ENCODE peak calls at places on chromosomes 1 and 21, in five cellular contexts. One of them, this sample, is unnamed.

GRCh38 chr1:99475991-99476532 is 169.9 kb upstream of the PALMD start:
- DNase-seq in GM12878: no peak
- DNase-seq in H1: no peak
- DNase-seq in A549: no peak
- DNase-seq in HepG2: no peak
- DNase-seq in this sample: no peak

GRCh38 chr1:226371866-226372490 is 35.9 kb downstream of the PARP1 start:
- DNase-seq in HepG2: no peak
- DNase-seq in A549: no peak
- DNase-seq in GM12878: no peak
- DNase-seq in H1: no peak
- DNase-seq in this sample: no peak

GRCh38 chr1:31095298-31095981 is 29.9 kb upstream of the PUM1 start:
- DNase-seq in H1: no peak
- DNase-seq in GM12878: no peak
- DNase-seq in HepG2: no peak
- DNase-seq in A549: no peak
- DNase-seq in this sample: no peak

GRCh38 chr1:97084566-97084965 is 363.0 kb downstream of the PTBP2 start:
- DNase-seq in HepG2: no peak
- DNase-seq in H1: no peak
- DNase-seq in A549: no peak
- DNase-seq in GM12878: no peak
- DNase-seq in this sample: no peak

GRCh38 chr1:235404190-235404589 is 37.0 kb downstream of the TBCE start:
- DNase-seq in HepG2: no peak
- DNase-seq in H1: no peak
- DNase-seq in A549: no peak
- DNase-seq in GM12878: no peak
- DNase-seq in this sample: no peak

GRCh38 chr1:209486861-209487260 is 96.7 kb upstream of the CAMK1G start:
- DNase-seq in H1: no peak
- DNase-seq in GM12878: no peak
- DNase-seq in A549: no peak
- DNase-seq in HepG2: no peak
- DNase-seq in this sample: no peak

GRCh38 chr1:115682792-115683191 is 41.0 kb downstream of the VANGL1 start:
- DNase-seq in H1: no peak
- DNase-seq in A549: no peak
- DNase-seq in HepG2: no peak
- DNase-seq in GM12878: no peak
- DNase-seq in this sample: no peak

GRCh38 chr1:33616780-33617179 is 144.3 kb downstream of the ZSCAN20 start:
- DNase-seq in A549: no peak
- DNase-seq in HepG2: no peak
- DNase-seq in GM12878: no peak
- DNase-seq in H1: no peak
- DNase-seq in this sample: no peak

GRCh38 chr1:31396633-31397351 is 16.2 kb upstream of the SERINC2 start:
- DNase-seq in H1: no peak
- DNase-seq in A549: no peak
- DNase-seq in GM12878: no peak
- DNase-seq in HepG2: no peak
- DNase-seq in this sample: no peak

GRCh38 chr1:197180252-197180878 is 33.9 kb upstream of the ASPM start:
- DNase-seq in A549: peak
- DNase-seq in H1: no peak
- DNase-seq in GM12878: no peak
- DNase-seq in HepG2: peak
- DNase-seq in this sample: peak

GRCh38 chr1:78141522-78142231 is 95.9 kb downstream of the GIPC2 start:
- DNase-seq in H1: no peak
- DNase-seq in HepG2: no peak
- DNase-seq in GM12878: no peak
- DNase-seq in A549: no peak
- DNase-seq in this sample: no peak

GRCh38 chr1:169103443-169103842 is 3.0 kb upstream of the ATP1B1 start:
- DNase-seq in HepG2: no peak
- DNase-seq in GM12878: no peak
- DNase-seq in H1: no peak
- DNase-seq in A549: no peak
- DNase-seq in this sample: no peak

GRCh38 chr21:45084121-45084520 is 9.7 kb downstream of the ADARB1 start:
- DNase-seq in HepG2: no peak
- DNase-seq in H1: no peak
- DNase-seq in A549: no peak
- DNase-seq in GM12878: no peak
- DNase-seq in this sample: no peak

GRCh38 chr1:146007048-146007784 is 10.8 kb upstream of the TXNIP start:
- DNase-seq in H1: no peak
- DNase-seq in GM12878: peak
- DNase-seq in HepG2: peak
- DNase-seq in A549: peak
- DNase-seq in this sample: peak

GRCh38 chr1:234406871-234407270 is 33.6 kb downstream of the COA6 start:
- DNase-seq in H1: no peak
- DNase-seq in HepG2: no peak
- DNase-seq in GM12878: no peak
- DNase-seq in A549: no peak
- DNase-seq in this sample: no peak

GRCh38 chr1:232868793-232869491 is 63.7 kb downstream of the MAP10 start:
- DNase-seq in HepG2: no peak
- DNase-seq in GM12878: no peak
- DNase-seq in A549: peak
- DNase-seq in H1: no peak
- DNase-seq in this sample: no peak

GRCh38 chr21:46191257-46191685 is 7.0 kb upstream of the SPATC1L start:
- DNase-seq in HepG2: no peak
- DNase-seq in H1: no peak
- DNase-seq in GM12878: no peak
- DNase-seq in A549: no peak
- DNase-seq in this sample: peak

GRCh38 chr1:232459826-232460225 is 170.1 kb downstream of the SIPA1L2 start:
- DNase-seq in GM12878: no peak
- DNase-seq in H1: no peak
- DNase-seq in A549: no peak
- DNase-seq in HepG2: no peak
- DNase-seq in this sample: no peak

GRCh38 chr1:24154215-24154614 is 11.3 kb upstream of the IL22RA1 start:
- DNase-seq in HepG2: no peak
- DNase-seq in H1: no peak
- DNase-seq in A549: no peak
- DNase-seq in GM12878: no peak
- DNase-seq in this sample: no peak
- TF ChIP-seq KDM1A in HepG2: no peak
- TF ChIP-seq KDM1A in H1: no peak
- TF ChIP-seq KDM1A in A549: no peak
- TF ChIP-seq KDM1A in GM12878: no peak
- TF ChIP-seq KDM1A in this sample: no peak

GRCh38 chr1:244449936-244450508 is 1.7 kb downstream of the ADSS2 start:
- DNase-seq in HepG2: no peak
- DNase-seq in H1: no peak
- DNase-seq in GM12878: no peak
- DNase-seq in A549: no peak
- DNase-seq in this sample: peak

GRCh38 chr1:244451951-244452795 is 464 bp upstream of the ADSS2 start:
- DNase-seq in H1: peak
- DNase-seq in HepG2: peak
- DNase-seq in A549: peak
- DNase-seq in GM12878: peak
- DNase-seq in this sample: peak

GRCh38 chr1:244451539-244451950 is at the start of gene ADSS2:
- DNase-seq in H1: no peak
- DNase-seq in A549: peak
- DNase-seq in HepG2: no peak
- DNase-seq in GM12878: no peak
- DNase-seq in this sample: no peak

GRCh38 chr1:244448279-244449036 is 3.3 kb downstream of the ADSS2 start:
- DNase-seq in GM12878: no peak
- DNase-seq in A549: no peak
- DNase-seq in H1: no peak
- DNase-seq in HepG2: no peak
- DNase-seq in this sample: no peak

DNA sequence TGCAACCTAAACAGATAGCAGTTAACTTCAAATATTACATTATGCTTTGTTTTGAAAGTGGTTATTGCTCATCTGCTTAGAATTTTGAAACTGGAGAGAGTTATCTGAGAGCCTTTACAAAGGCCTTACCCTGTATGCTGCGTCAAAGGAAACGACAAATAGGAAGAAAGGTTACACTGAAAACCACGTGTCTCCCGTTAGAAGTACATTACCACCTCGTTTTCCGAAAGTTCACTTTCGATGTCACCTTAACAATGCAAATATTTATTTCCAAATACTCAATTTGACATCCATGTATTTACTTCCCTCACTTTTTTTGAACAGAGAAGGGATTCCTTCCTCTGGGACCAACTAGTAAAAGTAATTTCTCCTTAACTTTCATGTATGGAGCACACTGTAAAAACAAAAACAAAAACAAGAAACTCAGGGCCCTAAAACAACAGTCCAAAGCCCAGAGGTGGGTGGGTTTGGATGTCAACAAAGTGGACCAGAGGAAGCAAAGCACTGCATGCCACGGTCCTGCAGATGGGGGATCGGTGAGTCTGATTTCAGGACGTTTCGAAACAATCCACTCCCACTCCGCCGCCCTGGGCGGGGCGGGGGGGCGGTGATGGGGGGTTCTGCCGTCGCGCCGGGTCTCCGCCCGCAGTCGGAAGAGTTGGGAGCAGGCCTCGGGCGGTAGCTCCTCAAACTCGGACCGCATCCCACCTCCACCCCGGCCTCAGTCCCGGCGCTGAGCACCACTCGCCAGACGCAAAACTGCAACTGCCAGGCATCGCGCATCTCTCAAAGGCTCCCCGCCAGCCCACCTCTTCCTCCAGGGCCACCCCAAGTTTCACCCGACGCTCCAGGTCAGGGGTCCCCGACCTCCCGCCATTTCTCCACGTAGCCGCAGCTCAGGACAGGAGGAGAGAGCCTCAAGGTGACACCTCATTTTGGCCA is 841 bp downstream of the ADSS2 start:
- DNase-seq in HepG2: peak
- DNase-seq in A549: peak
- DNase-seq in H1: no peak
- DNase-seq in GM12878: no peak
- DNase-seq in this sample: peak
- TF ChIP-seq KDM1A in HepG2: no peak
- TF ChIP-seq KDM1A in A549: no peak
- TF ChIP-seq KDM1A in H1: no peak
- TF ChIP-seq KDM1A in GM12878: no peak
- TF ChIP-seq KDM1A in this sample: peak

DNA sequence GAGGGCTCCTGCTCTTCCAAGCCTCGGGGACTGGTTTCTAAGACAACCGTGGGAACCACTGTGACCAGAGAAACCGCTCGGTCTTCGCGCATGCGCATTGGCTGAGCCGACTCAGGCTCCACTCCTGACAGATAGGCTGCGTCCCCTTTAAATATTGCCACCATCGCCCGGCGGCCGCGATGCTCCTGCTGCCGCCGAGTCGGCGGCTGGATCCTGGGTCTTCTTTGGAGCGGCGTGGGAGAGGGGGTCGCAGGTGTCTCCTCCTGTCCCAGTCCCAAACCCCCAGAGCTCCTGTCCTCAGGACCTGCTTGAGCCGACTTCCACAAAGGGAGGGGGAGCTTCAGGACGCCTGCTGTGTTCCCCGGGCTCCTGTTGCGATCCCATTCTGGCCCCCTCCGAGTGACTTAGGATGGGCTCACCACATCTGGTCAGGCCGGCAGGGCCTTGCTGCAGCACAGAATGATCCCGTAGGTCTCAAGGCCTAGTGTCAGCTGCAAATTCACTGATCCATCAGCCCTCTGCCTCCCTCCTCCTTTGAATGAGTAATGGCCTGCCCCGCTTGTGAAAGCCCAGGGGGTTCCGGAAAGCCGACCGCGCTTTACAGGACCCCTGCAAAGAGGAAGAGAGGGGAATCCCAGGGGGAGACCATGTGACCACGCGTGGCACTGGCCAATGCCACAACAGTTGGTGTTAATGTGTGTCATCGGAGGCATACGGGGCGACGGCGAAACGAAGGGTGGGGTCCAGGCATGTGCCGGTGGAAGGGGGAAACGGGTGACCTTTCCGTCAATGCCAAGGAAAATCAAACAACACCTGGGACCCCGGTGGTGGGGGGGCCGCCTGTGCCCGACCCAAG is 683.2 kb upstream of the TPTE start:
- DNase-seq in H1: no peak
- DNase-seq in A549: no peak
- DNase-seq in GM12878: no peak
- DNase-seq in HepG2: no peak
- DNase-seq in this sample: peak
- TF ChIP-seq KDM1A in H1: no peak
- TF ChIP-seq KDM1A in A549: no peak
- TF ChIP-seq KDM1A in GM12878: no peak
- TF ChIP-seq KDM1A in HepG2: no peak
- TF ChIP-seq KDM1A in this sample: no peak

GRCh38 chr1:9004731-9005708 is 21.2 kb downstream of the SLC2A7 start:
- DNase-seq in HepG2: peak
- DNase-seq in GM12878: no peak
- DNase-seq in A549: peak
- DNase-seq in H1: peak
- DNase-seq in this sample: peak
- TF ChIP-seq KDM1A in HepG2: no peak
- TF ChIP-seq KDM1A in GM12878: no peak
- TF ChIP-seq KDM1A in A549: no peak
- TF ChIP-seq KDM1A in H1: no peak
- TF ChIP-seq KDM1A in this sample: no peak

DNA sequence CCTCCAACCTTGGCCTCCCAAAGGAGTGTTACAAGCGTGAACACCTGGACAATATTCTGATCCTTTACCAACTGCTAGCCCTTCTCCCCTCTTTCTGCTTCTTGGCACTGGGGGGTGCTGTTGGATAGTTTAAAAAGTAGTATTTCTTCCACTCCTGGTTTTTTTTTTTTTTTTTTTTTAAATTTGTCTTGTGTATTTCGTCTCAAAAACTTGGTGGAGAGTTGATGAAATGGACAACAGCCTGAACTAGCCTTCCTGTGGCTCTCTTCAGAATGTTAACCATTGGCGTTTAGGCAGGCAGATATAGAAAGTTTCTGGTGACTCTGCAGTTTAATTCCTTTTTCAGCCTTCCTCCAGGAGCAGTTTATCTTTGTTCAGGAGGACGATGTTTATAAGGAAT is 69.7 kb upstream of the USP24 start:
- DNase-seq in HepG2: no peak
- DNase-seq in GM12878: peak
- DNase-seq in H1: no peak
- DNase-seq in A549: peak
- DNase-seq in this sample: peak
- TF ChIP-seq KDM1A in HepG2: no peak
- TF ChIP-seq KDM1A in GM12878: no peak
- TF ChIP-seq KDM1A in H1: no peak
- TF ChIP-seq KDM1A in A549: no peak
- TF ChIP-seq KDM1A in this sample: no peak

This sample was measured in K562.